ENCODE peak calls at places on chromosomes 7 and 10, in four cellular contexts. O is GM06990, Y is neural crest cell, V is hepatocyte. P is an unnamed sample.

GRCh38 chr7:157519246-157519645 is 182.4 kb downstream of the DNAJB6 start:
- DNase-seq in O (no peak), Y (no peak), V (no peak), P (no peak)

GRCh38 chr10:46255696-46256355 is 31.0 kb upstream of the ANTXRL start:
- DNase-seq in O (no peak), Y (peak), V (peak), P (peak)

GRCh38 chr10:126235091-126235978 is 152.9 kb downstream of the ADAM12 start:
- DNase-seq in O (no peak), Y (no peak), V (no peak), P (no peak)

GRCh38 chr7:28708458-28708951 is 249.6 kb downstream of the TRIL start:
- DNase-seq in O (no peak), Y (peak), V (peak), P (no peak)

GRCh38 chr10:33897255-33897893 is 562.9 kb upstream of the NRP1 start:
- DNase-seq in O (no peak), Y (no peak), V (no peak), P (no peak)

GRCh38 chr7:6530626-6531491 is 20.4 kb downstream of the GRID2IP start:
- DNase-seq in O (peak), Y (no peak), V (no peak), P (no peak)

GRCh38 chr7:138538518-138538917 is 78.5 kb downstream of the TRIM24 start:
- DNase-seq in O (peak), Y (no peak), V (no peak), P (no peak)

GRCh38 chr10:95840121-95840520 is 67.7 kb upstream of the CC2D2B start:
- DNase-seq in O (no peak), Y (no peak), V (no peak), P (no peak)

GRCh38 chr10:113329121-113329596 is 223.7 kb upstream of the HABP2 start:
- DNase-seq in O (no peak), Y (no peak), V (no peak), P (no peak)

GRCh38 chr7:155459133-155459866 is 1.4 kb downstream of the EN2 start:
- DNase-seq in O (no peak), Y (no peak), V (no peak), P (no peak)

GRCh38 chr7:30510124-30511074 is 5.8 kb upstream of the GGCT start:
- DNase-seq in O (no peak), Y (no peak), V (peak), P (no peak)

GRCh38 chr7:127946081-127946480 is 85.2 kb downstream of the LRRC4 start:
- DNase-seq in O (no peak), Y (no peak), V (no peak), P (no peak)

GRCh38 chr7:101814996-101815825 is 2.2 kb upstream of the CUX1 start:
- DNase-seq in O (peak), Y (peak), V (peak), P (no peak)

GRCh38 chr10:72298774-72299519 is 25.2 kb downstream of the DDIT4 start:
- DNase-seq in O (no peak), Y (no peak), V (no peak), P (no peak)

GRCh38 chr10:127873901-127874470 is 18.8 kb downstream of the CLRN3 start:
- DNase-seq in O (no peak), Y (no peak), V (no peak), P (no peak)

GRCh38 chr7:112869111-112869774 is 79.0 kb upstream of the TMEM168 start:
- DNase-seq in O (peak), Y (peak), V (peak), P (no peak)

GRCh38 chr7:19144661-19145428 is at the start of gene FERD3L:
- DNase-seq in O (no peak), Y (no peak), V (no peak), P (peak)

GRCh38 chr7:22563621-22564241 is 63.7 kb upstream of the STEAP1B start:
- DNase-seq in O (no peak), Y (no peak), V (no peak), P (no peak)

GRCh38 chr7:134892963-134893362 is 93.3 kb upstream of the AGBL3 start:
- DNase-seq in O (no peak), Y (no peak), V (no peak), P (no peak)

GRCh38 chr7:134893920-134894319 is 92.4 kb upstream of the AGBL3 start:
- DNase-seq in O (no peak), Y (no peak), V (no peak), P (no peak)

GRCh38 chr7:134892002-134892693 is 94.2 kb upstream of the AGBL3 start:
- DNase-seq in O (no peak), Y (no peak), V (no peak), P (no peak)

GRCh38 chr7:134890246-134891240 is 95.8 kb upstream of the AGBL3 start:
- DNase-seq in O (no peak), Y (no peak), V (peak), P (peak)

GRCh38 chr7:134891262-134892001 is 94.9 kb upstream of the AGBL3 start:
- DNase-seq in O (no peak), Y (peak), V (peak), P (peak)
- TF ChIP-seq CTCF in O (no peak), Y (no peak), V (no peak), P (no peak)

DNA sequence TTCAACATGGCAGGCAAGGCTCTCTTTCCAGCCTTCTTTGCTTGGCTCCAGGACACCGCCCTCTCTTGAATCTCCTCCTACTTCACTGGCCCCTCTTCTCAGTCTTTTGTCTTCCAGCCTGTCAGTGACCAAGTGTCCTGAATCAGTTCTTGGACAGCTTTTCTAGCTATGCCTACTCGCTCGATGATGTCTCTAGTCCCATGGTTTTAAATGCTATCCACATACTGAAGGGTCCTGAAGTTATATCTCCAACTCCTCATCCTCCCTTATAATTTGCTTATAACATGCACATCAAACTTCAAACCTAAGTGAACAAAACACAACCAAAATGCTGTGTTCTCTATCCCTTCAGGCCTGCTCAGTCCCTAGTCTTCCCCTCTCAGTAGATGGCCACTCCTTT is 5.0 kb upstream of the GOLGA7B start:
- DNase-seq in O (no peak), Y (no peak), V (no peak), P (no peak)
- TF ChIP-seq CTCF in O (no peak), Y (no peak), V (no peak), P (no peak)

GRCh38 chr7:80681272-80681885 is 42.9 kb downstream of the CD36 start:
- DNase-seq in O (no peak), Y (no peak), V (peak), P (no peak)
- TF ChIP-seq CTCF in O (peak), Y (peak), V (peak), P (no peak)

GRCh38 chr7:12235970-12236369 is 24.9 kb downstream of the TMEM106B start:
- DNase-seq in O (no peak), Y (no peak), V (no peak), P (no peak)
- TF ChIP-seq CTCF in O (no peak), Y (no peak), V (no peak), P (no peak)

GRCh38 chr7:103065666-103066065 is 8.9 kb downstream of the FBXL13 start:
- DNase-seq in O (no peak), Y (peak), V (peak), P (no peak)

GRCh38 chr7:103068429-103069403 is 5.9 kb downstream of the FBXL13 start:
- DNase-seq in O (no peak), Y (no peak), V (no peak), P (no peak)

GRCh38 chr7:103059471-103059870 is 15.1 kb downstream of the FBXL13 start:
- DNase-seq in O (no peak), Y (no peak), V (no peak), P (no peak)

DNA sequence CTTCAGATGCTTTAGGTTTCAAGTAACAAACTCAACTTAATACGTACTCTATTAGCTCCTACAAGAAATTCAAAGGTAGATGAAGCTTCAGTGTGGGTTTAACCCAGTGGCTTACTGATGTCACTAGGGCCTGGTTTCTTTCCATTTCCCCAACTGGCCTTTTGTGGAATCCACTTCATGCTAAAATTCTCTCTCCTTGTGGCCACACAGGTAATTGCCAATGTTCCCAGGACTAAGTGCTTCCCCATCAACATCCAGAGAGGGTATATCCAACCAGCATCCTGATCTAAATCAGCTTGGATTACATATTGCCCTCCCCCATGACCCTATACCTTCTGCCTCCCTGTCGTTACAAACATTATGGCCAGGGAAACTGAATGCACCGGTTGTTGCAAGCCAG is 10.7 kb downstream of the FBXL13 start:
- DNase-seq in O (no peak), Y (no peak), V (no peak), P (no peak)
- TF ChIP-seq CTCF in O (no peak), Y (no peak), V (no peak), P (no peak)

P was measured in coronary artery.